ENCODE peak calls at places on chromosome 20, in ten cellular contexts. One of them, this sample, is unnamed.

GRCh38 chr20:10448270-10449156 is 13.4 kb downstream of the SLX4IP start:
- DNase-seq in WTC11: no peak
- DNase-seq in A549: no peak
- DNase-seq in fibroblast of pulmonary artery: peak
- DNase-seq in mucosa of descending colon: no peak
- DNase-seq in thyroid gland: no peak
- DNase-seq in GM20000: no peak
- DNase-seq in adrenal gland: no peak
- DNase-seq in B cell: no peak
- DNase-seq in bronchial epithelial cell: no peak
- DNase-seq in this sample: no peak

GRCh38 chr20:62364911-62365736 is 2.0 kb downstream of the LAMA5 start:
- DNase-seq in WTC11: no peak
- DNase-seq in A549: no peak
- DNase-seq in fibroblast of pulmonary artery: no peak
- DNase-seq in mucosa of descending colon: peak
- DNase-seq in thyroid gland: peak
- DNase-seq in GM20000: no peak
- DNase-seq in adrenal gland: peak
- DNase-seq in B cell: no peak
- DNase-seq in bronchial epithelial cell: no peak
- DNase-seq in this sample: no peak

GRCh38 chr20:41030536-41031242 is 2.1 kb downstream of the TOP1 start:
- DNase-seq in WTC11: no peak
- DNase-seq in A549: no peak
- DNase-seq in fibroblast of pulmonary artery: peak
- DNase-seq in mucosa of descending colon: no peak
- DNase-seq in thyroid gland: no peak
- DNase-seq in GM20000: no peak
- DNase-seq in adrenal gland: no peak
- DNase-seq in B cell: no peak
- DNase-seq in bronchial epithelial cell: peak
- DNase-seq in this sample: no peak

GRCh38 chr20:17863577-17864292 is 104.9 kb downstream of the SNX5 start:
- DNase-seq in WTC11: no peak
- DNase-seq in A549: no peak
- DNase-seq in fibroblast of pulmonary artery: no peak
- DNase-seq in mucosa of descending colon: peak
- DNase-seq in thyroid gland: peak
- DNase-seq in GM20000: no peak
- DNase-seq in adrenal gland: peak
- DNase-seq in B cell: no peak
- DNase-seq in bronchial epithelial cell: no peak
- DNase-seq in this sample: no peak

GRCh38 chr20:11952621-11953020 is 34.9 kb downstream of the BTBD3 start:
- DNase-seq in WTC11: no peak
- DNase-seq in A549: no peak
- DNase-seq in fibroblast of pulmonary artery: no peak
- DNase-seq in mucosa of descending colon: no peak
- DNase-seq in thyroid gland: no peak
- DNase-seq in GM20000: no peak
- DNase-seq in adrenal gland: no peak
- DNase-seq in B cell: no peak
- DNase-seq in bronchial epithelial cell: no peak
- DNase-seq in this sample: no peak

GRCh38 chr20:45044084-45044573 is 56.8 kb downstream of the KCNS1 start:
- DNase-seq in WTC11: no peak
- DNase-seq in A549: peak
- DNase-seq in fibroblast of pulmonary artery: peak
- DNase-seq in mucosa of descending colon: no peak
- DNase-seq in thyroid gland: peak
- DNase-seq in GM20000: peak
- DNase-seq in adrenal gland: peak
- DNase-seq in B cell: peak
- DNase-seq in bronchial epithelial cell: peak
- DNase-seq in this sample: peak

GRCh38 chr20:64116541-64117423 is 9.4 kb upstream of the NPBWR2 start:
- DNase-seq in WTC11: no peak
- DNase-seq in A549: no peak
- DNase-seq in fibroblast of pulmonary artery: no peak
- DNase-seq in mucosa of descending colon: no peak
- DNase-seq in thyroid gland: no peak
- DNase-seq in GM20000: no peak
- DNase-seq in adrenal gland: peak
- DNase-seq in B cell: no peak
- DNase-seq in bronchial epithelial cell: no peak
- DNase-seq in this sample: no peak

GRCh38 chr20:35341366-35342028 is 49.3 kb upstream of the FAM83C start:
- DNase-seq in WTC11: no peak
- DNase-seq in A549: no peak
- DNase-seq in fibroblast of pulmonary artery: no peak
- DNase-seq in mucosa of descending colon: no peak
- DNase-seq in thyroid gland: no peak
- DNase-seq in GM20000: no peak
- DNase-seq in adrenal gland: no peak
- DNase-seq in B cell: no peak
- DNase-seq in bronchial epithelial cell: no peak
- DNase-seq in this sample: no peak

DNA sequence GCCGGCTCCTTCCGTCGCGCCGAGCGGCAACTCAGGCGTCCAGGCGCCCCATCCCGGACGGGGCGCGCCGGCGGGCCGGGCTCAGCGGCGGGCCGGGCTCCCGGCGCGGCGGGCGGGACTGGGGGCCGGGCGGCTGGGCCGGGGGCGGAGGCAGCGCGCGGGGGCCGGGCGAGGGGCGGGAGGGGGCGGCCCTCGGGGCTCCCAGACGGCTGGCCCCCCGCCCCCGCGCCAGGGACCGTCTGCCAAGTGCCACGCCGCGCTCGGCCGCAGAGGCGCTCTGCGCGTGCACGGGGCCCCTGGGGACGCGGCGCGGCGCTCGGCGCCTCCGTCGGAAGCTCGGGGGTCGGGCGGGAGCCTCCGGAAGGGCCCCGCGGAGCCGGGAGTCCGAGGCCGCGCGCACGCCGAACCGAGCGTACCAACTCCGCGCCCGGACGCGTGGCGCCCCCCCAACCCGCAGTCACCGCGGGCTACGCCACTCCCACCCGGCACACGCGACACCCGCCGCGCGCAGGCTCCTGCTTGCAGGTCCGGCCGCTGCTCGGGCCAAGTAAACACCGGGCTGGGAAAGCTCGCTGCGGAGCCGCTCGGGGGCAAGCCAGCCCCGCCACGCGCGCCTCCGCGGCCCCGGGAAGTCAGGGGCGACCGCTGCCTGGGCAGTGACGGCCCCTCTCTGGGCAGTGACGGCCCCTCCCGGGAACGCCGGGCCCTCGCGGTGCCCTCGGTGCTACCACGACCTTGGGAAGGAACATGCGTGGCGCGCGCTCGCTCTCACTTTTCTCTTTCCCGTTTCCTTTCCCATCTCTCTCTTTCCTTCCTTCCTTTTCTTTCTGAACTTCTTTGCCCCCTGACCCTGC is at the start of gene PREX1:
- DNase-seq in WTC11: peak
- DNase-seq in A549: peak
- DNase-seq in fibroblast of pulmonary artery: peak
- DNase-seq in mucosa of descending colon: peak
- DNase-seq in thyroid gland: peak
- DNase-seq in GM20000: peak
- DNase-seq in adrenal gland: peak
- DNase-seq in B cell: peak
- DNase-seq in bronchial epithelial cell: no peak
- DNase-seq in this sample: peak
- TF ChIP-seq CTCF in WTC11: no peak
- TF ChIP-seq CTCF in A549: no peak
- TF ChIP-seq CTCF in fibroblast of pulmonary artery: no peak
- TF ChIP-seq CTCF in mucosa of descending colon: no peak
- TF ChIP-seq CTCF in thyroid gland: peak
- TF ChIP-seq CTCF in GM20000: no peak
- TF ChIP-seq CTCF in adrenal gland: peak
- TF ChIP-seq CTCF in B cell: no peak
- TF ChIP-seq CTCF in bronchial epithelial cell: no peak
- TF ChIP-seq CTCF in this sample: no peak

DNA sequence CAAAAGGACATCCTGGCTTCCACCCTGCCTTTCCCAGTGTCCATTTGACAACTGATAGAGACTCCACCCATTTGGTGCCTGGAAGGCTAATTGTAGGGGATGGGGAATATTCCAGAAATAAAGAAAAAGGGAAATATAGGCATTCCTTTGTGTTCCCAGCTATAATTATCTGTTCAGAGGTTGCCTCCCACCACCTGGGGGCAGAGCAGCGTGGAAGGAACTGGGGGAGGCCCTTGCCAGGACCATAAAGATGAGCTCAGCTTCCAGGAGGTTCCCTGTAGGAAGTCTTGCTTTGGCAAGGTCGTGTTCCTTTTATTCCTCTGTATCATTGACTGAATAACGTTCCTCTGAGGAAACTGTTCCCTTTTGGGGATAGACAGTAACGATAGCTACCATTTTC is 214.7 kb downstream of the TFAP2C start:
- DNase-seq in WTC11: peak
- DNase-seq in A549: no peak
- DNase-seq in fibroblast of pulmonary artery: no peak
- DNase-seq in mucosa of descending colon: no peak
- DNase-seq in thyroid gland: no peak
- DNase-seq in GM20000: no peak
- DNase-seq in adrenal gland: no peak
- DNase-seq in B cell: no peak
- DNase-seq in bronchial epithelial cell: no peak
- DNase-seq in this sample: no peak
- TF ChIP-seq CTCF in WTC11: peak
- TF ChIP-seq CTCF in A549: no peak
- TF ChIP-seq CTCF in fibroblast of pulmonary artery: no peak
- TF ChIP-seq CTCF in mucosa of descending colon: no peak
- TF ChIP-seq CTCF in thyroid gland: no peak
- TF ChIP-seq CTCF in GM20000: no peak
- TF ChIP-seq CTCF in adrenal gland: no peak
- TF ChIP-seq CTCF in B cell: no peak
- TF ChIP-seq CTCF in bronchial epithelial cell: no peak
- TF ChIP-seq CTCF in this sample: no peak

GRCh38 chr20:53917145-53918009 is 153.0 kb downstream of the BCAS1 start:
- DNase-seq in WTC11: no peak
- DNase-seq in A549: no peak
- DNase-seq in fibroblast of pulmonary artery: peak
- DNase-seq in mucosa of descending colon: peak
- DNase-seq in thyroid gland: peak
- DNase-seq in GM20000: peak
- DNase-seq in adrenal gland: peak
- DNase-seq in B cell: no peak
- DNase-seq in bronchial epithelial cell: peak
- DNase-seq in this sample: peak

GRCh38 chr20:53914091-53914860 is 156.1 kb downstream of the BCAS1 start:
- DNase-seq in WTC11: no peak
- DNase-seq in A549: no peak
- DNase-seq in fibroblast of pulmonary artery: peak
- DNase-seq in mucosa of descending colon: no peak
- DNase-seq in thyroid gland: no peak
- DNase-seq in GM20000: no peak
- DNase-seq in adrenal gland: no peak
- DNase-seq in B cell: no peak
- DNase-seq in bronchial epithelial cell: no peak
- DNase-seq in this sample: no peak

GRCh38 chr20:53914861-53915458 is 155.4 kb downstream of the BCAS1 start:
- DNase-seq in WTC11: no peak
- DNase-seq in A549: no peak
- DNase-seq in fibroblast of pulmonary artery: no peak
- DNase-seq in mucosa of descending colon: no peak
- DNase-seq in thyroid gland: no peak
- DNase-seq in GM20000: no peak
- DNase-seq in adrenal gland: no peak
- DNase-seq in B cell: no peak
- DNase-seq in bronchial epithelial cell: no peak
- DNase-seq in this sample: no peak

GRCh38 chr20:53916173-53916512 is 154.3 kb downstream of the BCAS1 start:
- DNase-seq in WTC11: no peak
- DNase-seq in A549: no peak
- DNase-seq in fibroblast of pulmonary artery: no peak
- DNase-seq in mucosa of descending colon: no peak
- DNase-seq in thyroid gland: no peak
- DNase-seq in GM20000: no peak
- DNase-seq in adrenal gland: no peak
- DNase-seq in B cell: no peak
- DNase-seq in bronchial epithelial cell: no peak
- DNase-seq in this sample: no peak

GRCh38 chr20:53915459-53916172 is 154.8 kb downstream of the BCAS1 start:
- DNase-seq in WTC11: peak
- DNase-seq in A549: peak
- DNase-seq in fibroblast of pulmonary artery: peak
- DNase-seq in mucosa of descending colon: peak
- DNase-seq in thyroid gland: peak
- DNase-seq in GM20000: peak
- DNase-seq in adrenal gland: peak
- DNase-seq in B cell: peak
- DNase-seq in bronchial epithelial cell: peak
- DNase-seq in this sample: peak
- TF ChIP-seq CTCF in WTC11: peak
- TF ChIP-seq CTCF in A549: peak
- TF ChIP-seq CTCF in fibroblast of pulmonary artery: peak
- TF ChIP-seq CTCF in mucosa of descending colon: peak
- TF ChIP-seq CTCF in thyroid gland: peak
- TF ChIP-seq CTCF in GM20000: peak
- TF ChIP-seq CTCF in adrenal gland: peak
- TF ChIP-seq CTCF in B cell: peak
- TF ChIP-seq CTCF in bronchial epithelial cell: peak
- TF ChIP-seq CTCF in this sample: peak

GRCh38 chr20:1474325-1474724 is 7.7 kb upstream of the NSFL1C start:
- DNase-seq in WTC11: no peak
- DNase-seq in A549: no peak
- DNase-seq in fibroblast of pulmonary artery: no peak
- DNase-seq in mucosa of descending colon: no peak
- DNase-seq in thyroid gland: no peak
- DNase-seq in GM20000: no peak
- DNase-seq in adrenal gland: no peak
- DNase-seq in B cell: no peak
- DNase-seq in bronchial epithelial cell: no peak
- DNase-seq in this sample: no peak

GRCh38 chr20:1472556-1473243 is 6.1 kb upstream of the NSFL1C start:
- DNase-seq in WTC11: no peak
- DNase-seq in A549: no peak
- DNase-seq in fibroblast of pulmonary artery: no peak
- DNase-seq in mucosa of descending colon: no peak
- DNase-seq in thyroid gland: no peak
- DNase-seq in GM20000: no peak
- DNase-seq in adrenal gland: no peak
- DNase-seq in B cell: peak
- DNase-seq in bronchial epithelial cell: no peak
- DNase-seq in this sample: no peak

GRCh38 chr20:1473821-1474220 is 7.2 kb upstream of the NSFL1C start:
- DNase-seq in WTC11: no peak
- DNase-seq in A549: no peak
- DNase-seq in fibroblast of pulmonary artery: no peak
- DNase-seq in mucosa of descending colon: no peak
- DNase-seq in thyroid gland: no peak
- DNase-seq in GM20000: no peak
- DNase-seq in adrenal gland: no peak
- DNase-seq in B cell: no peak
- DNase-seq in bronchial epithelial cell: no peak
- DNase-seq in this sample: no peak

GRCh38 chr20:1473244-1473635 is 6.6 kb upstream of the NSFL1C start:
- DNase-seq in WTC11: no peak
- DNase-seq in A549: no peak
- DNase-seq in fibroblast of pulmonary artery: no peak
- DNase-seq in mucosa of descending colon: no peak
- DNase-seq in thyroid gland: no peak
- DNase-seq in GM20000: no peak
- DNase-seq in adrenal gland: no peak
- DNase-seq in B cell: no peak
- DNase-seq in bronchial epithelial cell: no peak
- DNase-seq in this sample: no peak

DNA sequence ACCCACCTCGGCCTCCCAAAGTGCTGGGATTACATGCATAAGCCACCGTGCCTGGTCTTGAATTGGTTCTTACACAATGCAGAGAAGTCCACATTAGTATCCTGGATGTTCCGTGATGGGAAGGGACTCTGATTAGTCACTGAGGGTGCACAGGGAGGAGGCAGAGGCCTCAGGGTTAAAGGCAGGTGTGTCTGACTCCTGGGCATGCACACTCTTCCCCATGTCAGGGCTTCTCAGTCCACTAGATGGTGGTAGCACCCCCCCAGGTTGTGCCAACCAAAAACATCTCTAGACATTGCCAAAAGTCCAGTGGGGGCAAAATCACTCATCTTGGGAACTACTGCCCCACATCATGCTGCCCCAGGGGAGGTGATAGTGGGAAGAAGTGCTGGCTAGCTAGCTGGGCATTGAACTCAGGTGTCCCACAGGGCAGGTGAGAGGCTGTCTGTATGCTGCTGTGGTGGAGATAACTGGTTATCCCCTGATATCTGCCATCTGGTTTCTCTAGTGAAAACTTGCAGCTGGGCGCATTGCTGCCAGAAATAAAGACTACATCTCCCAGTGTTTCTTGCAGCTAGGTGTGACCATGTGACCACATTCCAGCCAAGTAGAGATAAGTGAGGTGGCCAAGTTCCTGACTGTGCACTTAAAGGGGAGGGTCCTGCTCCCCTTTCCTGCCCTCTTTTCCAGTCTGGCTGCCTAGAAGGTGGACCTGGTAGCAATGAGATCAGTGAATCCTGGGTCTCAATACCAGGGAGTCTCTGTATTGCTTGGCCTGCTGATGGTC is 8.4 kb upstream of the NSFL1C start:
- DNase-seq in WTC11: no peak
- DNase-seq in A549: no peak
- DNase-seq in fibroblast of pulmonary artery: no peak
- DNase-seq in mucosa of descending colon: no peak
- DNase-seq in thyroid gland: no peak
- DNase-seq in GM20000: no peak
- DNase-seq in adrenal gland: no peak
- DNase-seq in B cell: no peak
- DNase-seq in bronchial epithelial cell: peak
- DNase-seq in this sample: no peak
- TF ChIP-seq CTCF in WTC11: no peak
- TF ChIP-seq CTCF in A549: peak
- TF ChIP-seq CTCF in fibroblast of pulmonary artery: no peak
- TF ChIP-seq CTCF in mucosa of descending colon: no peak
- TF ChIP-seq CTCF in thyroid gland: no peak
- TF ChIP-seq CTCF in GM20000: no peak
- TF ChIP-seq CTCF in adrenal gland: no peak
- TF ChIP-seq CTCF in B cell: no peak
- TF ChIP-seq CTCF in bronchial epithelial cell: peak
- TF ChIP-seq CTCF in this sample: peak